ENCODE peak calls at places on chromosomes 16 and 17, in six cellular contexts. One of them, this sample, is unnamed.
A peak's percentile ranks its signal among the peaks of the same experiment; 100 is the strongest.

GRCh38 chr17:6683081-6683684 is 30.0 kb downstream of the SLC13A5 start:
- DNase-seq in WTC11: no peak
- DNase-seq in heart right ventricle: no peak
- DNase-seq in B cell: no peak
- DNase-seq in dorsolateral prefrontal cortex: no peak
- DNase-seq in AG04450: no peak
- DNase-seq in this sample: no peak

GRCh38 chr16:1003551-1004347 is 22.2 kb downstream of the SOX8 start:
- DNase-seq in AG04450: no peak
- DNase-seq in B cell: no peak
- DNase-seq in dorsolateral prefrontal cortex: no peak
- DNase-seq in heart right ventricle: no peak
- DNase-seq in WTC11: no peak
- DNase-seq in this sample: no peak

GRCh38 chr16:1216681-1217400 is 8.2 kb downstream of the TPSG1 start:
- DNase-seq in AG04450: no peak
- DNase-seq in B cell: no peak
- DNase-seq in WTC11: no peak
- DNase-seq in dorsolateral prefrontal cortex: no peak
- DNase-seq in heart right ventricle: no peak
- DNase-seq in this sample: no peak

GRCh38 chr17:48756816-48757215 is 28.3 kb upstream of the HOXB13 start:
- DNase-seq in dorsolateral prefrontal cortex: no peak
- DNase-seq in heart right ventricle: no peak
- DNase-seq in B cell: no peak
- DNase-seq in AG04450: no peak
- DNase-seq in WTC11: no peak
- DNase-seq in this sample: peak; percentile 7

GRCh38 chr16:9395958-9396359 is 304.5 kb downstream of the HAPSTR1 start:
- DNase-seq in AG04450: no peak
- DNase-seq in dorsolateral prefrontal cortex: no peak
- DNase-seq in B cell: no peak
- DNase-seq in WTC11: no peak
- DNase-seq in heart right ventricle: no peak
- DNase-seq in this sample: no peak

GRCh38 chr17:54901230-54901847 is 687 bp downstream of the TOM1L1 start:
- DNase-seq in AG04450: no peak
- DNase-seq in WTC11: no peak
- DNase-seq in dorsolateral prefrontal cortex: no peak
- DNase-seq in heart right ventricle: no peak
- DNase-seq in B cell: no peak
- DNase-seq in this sample: no peak

GRCh38 chr17:64155751-64156544 is 26.0 kb upstream of the ERN1 start:
- DNase-seq in heart right ventricle: peak; percentile 85
- DNase-seq in dorsolateral prefrontal cortex: peak; percentile 51
- DNase-seq in AG04450: no peak
- DNase-seq in B cell: no peak
- DNase-seq in WTC11: no peak
- DNase-seq in this sample: no peak

GRCh38 chr16:16945207-16945606 is 525.6 kb downstream of the XYLT1 start:
- DNase-seq in dorsolateral prefrontal cortex: no peak
- DNase-seq in WTC11: no peak
- DNase-seq in B cell: no peak
- DNase-seq in heart right ventricle: no peak
- DNase-seq in AG04450: no peak
- DNase-seq in this sample: no peak

GRCh38 chr16:71358464-71359031 is at the start of gene CALB2:
- DNase-seq in B cell: peak; percentile 80
- DNase-seq in AG04450: no peak
- DNase-seq in WTC11: peak; percentile 81
- DNase-seq in dorsolateral prefrontal cortex: peak; percentile 47
- DNase-seq in heart right ventricle: peak; percentile 35
- DNase-seq in this sample: peak; percentile 91

GRCh38 chr16:85915125-85915845 is 16.3 kb downstream of the IRF8 start:
- DNase-seq in heart right ventricle: no peak
- DNase-seq in dorsolateral prefrontal cortex: no peak
- DNase-seq in B cell: no peak
- DNase-seq in AG04450: no peak
- DNase-seq in WTC11: no peak
- DNase-seq in this sample: no peak

GRCh38 chr17:57862410-57862989 is 12.7 kb upstream of the MRPS23 start:
- DNase-seq in WTC11: no peak
- DNase-seq in AG04450: no peak
- DNase-seq in heart right ventricle: no peak
- DNase-seq in dorsolateral prefrontal cortex: no peak
- DNase-seq in B cell: no peak
- DNase-seq in this sample: no peak

GRCh38 chr16:88276591-88276990 is 106.2 kb upstream of the ZNF469 start:
- DNase-seq in AG04450: no peak
- DNase-seq in heart right ventricle: no peak
- DNase-seq in dorsolateral prefrontal cortex: no peak
- DNase-seq in B cell: no peak
- DNase-seq in WTC11: no peak
- DNase-seq in this sample: no peak

GRCh38 chr17:82936768-82937171 is 96.9 kb upstream of the ZNF750 start:
- DNase-seq in heart right ventricle: no peak
- DNase-seq in dorsolateral prefrontal cortex: peak; percentile 17
- DNase-seq in WTC11: peak; percentile 7
- DNase-seq in AG04450: no peak
- DNase-seq in B cell: no peak
- DNase-seq in this sample: no peak

GRCh38 chr17:50934161-50934560 is 68.0 kb upstream of the TOB1 start:
- DNase-seq in dorsolateral prefrontal cortex: no peak
- DNase-seq in WTC11: no peak
- DNase-seq in B cell: no peak
- DNase-seq in heart right ventricle: no peak
- DNase-seq in AG04450: no peak
- DNase-seq in this sample: no peak

GRCh38 chr16:53974484-53975115 is 270.6 kb downstream of the FTO start:
- DNase-seq in B cell: no peak
- DNase-seq in dorsolateral prefrontal cortex: no peak
- DNase-seq in AG04450: peak; percentile 10
- DNase-seq in WTC11: no peak
- DNase-seq in heart right ventricle: no peak
- DNase-seq in this sample: no peak

GRCh38 chr17:56549501-56549900 is 44.0 kb upstream of the NOG start:
- DNase-seq in heart right ventricle: no peak
- DNase-seq in dorsolateral prefrontal cortex: no peak
- DNase-seq in WTC11: no peak
- DNase-seq in B cell: no peak
- DNase-seq in AG04450: no peak
- DNase-seq in this sample: no peak

GRCh38 chr16:23855010-23855409 is 19.2 kb downstream of the PRKCB start:
- DNase-seq in WTC11: no peak
- DNase-seq in dorsolateral prefrontal cortex: no peak
- DNase-seq in B cell: no peak
- DNase-seq in heart right ventricle: no peak
- DNase-seq in AG04450: no peak
- DNase-seq in this sample: no peak

GRCh38 chr17:48153711-48154642 is 46.4 kb downstream of the SNX11 start:
- DNase-seq in WTC11: peak; percentile 60
- DNase-seq in heart right ventricle: no peak
- DNase-seq in dorsolateral prefrontal cortex: no peak
- DNase-seq in B cell: peak; percentile 18
- DNase-seq in AG04450: peak; percentile 3
- DNase-seq in this sample: peak; percentile 22

GRCh38 chr17:82114872-82115271 is 16.8 kb upstream of the FASN start:
- DNase-seq in AG04450: no peak
- DNase-seq in B cell: no peak
- DNase-seq in WTC11: no peak
- DNase-seq in heart right ventricle: no peak
- DNase-seq in dorsolateral prefrontal cortex: no peak
- DNase-seq in this sample: no peak

GRCh38 chr16:67922740-67923139 is 8.9 kb downstream of the CTRL start:
- DNase-seq in B cell: no peak
- DNase-seq in AG04450: no peak
- DNase-seq in heart right ventricle: no peak
- DNase-seq in dorsolateral prefrontal cortex: no peak
- DNase-seq in WTC11: no peak
- DNase-seq in this sample: no peak

GRCh38 chr17:41697122-41697962 is 8.7 kb downstream of the EIF1 start:
- DNase-seq in B cell: no peak
- DNase-seq in dorsolateral prefrontal cortex: no peak
- DNase-seq in heart right ventricle: peak; percentile 80
- DNase-seq in WTC11: no peak
- DNase-seq in AG04450: no peak
- DNase-seq in this sample: no peak

GRCh38 chr17:43907425-43907981 is at the start of gene MPP2:
- DNase-seq in AG04450: peak; percentile 26
- DNase-seq in heart right ventricle: peak; percentile 69
- DNase-seq in B cell: peak; percentile 74
- DNase-seq in dorsolateral prefrontal cortex: peak; percentile 70
- DNase-seq in WTC11: peak; percentile 88
- DNase-seq in this sample: peak; percentile 55
- TF ChIP-seq CTCF in AG04450: peak; percentile 30
- TF ChIP-seq CTCF in heart right ventricle: peak; percentile 28
- TF ChIP-seq CTCF in B cell: no peak
- TF ChIP-seq CTCF in dorsolateral prefrontal cortex: peak; percentile 40
- TF ChIP-seq CTCF in WTC11: no peak
- TF ChIP-seq CTCF in this sample: no peak

GRCh38 chr16:84619103-84619460 is 1.2 kb upstream of the COTL1 start:
- DNase-seq in WTC11: no peak
- DNase-seq in AG04450: no peak
- DNase-seq in heart right ventricle: no peak
- DNase-seq in B cell: no peak
- DNase-seq in dorsolateral prefrontal cortex: no peak
- DNase-seq in this sample: no peak
- TF ChIP-seq CTCF in WTC11: no peak
- TF ChIP-seq CTCF in AG04450: no peak
- TF ChIP-seq CTCF in heart right ventricle: no peak
- TF ChIP-seq CTCF in B cell: no peak
- TF ChIP-seq CTCF in dorsolateral prefrontal cortex: no peak
- TF ChIP-seq CTCF in this sample: no peak

GRCh38 chr17:8436169-8436932 is 667 bp downstream of the NDEL1 start:
- DNase-seq in dorsolateral prefrontal cortex: no peak
- DNase-seq in AG04450: no peak
- DNase-seq in B cell: peak; percentile 74
- DNase-seq in WTC11: peak; percentile 55
- DNase-seq in heart right ventricle: peak; percentile 53
- DNase-seq in this sample: peak; percentile 61
- TF ChIP-seq CTCF in dorsolateral prefrontal cortex: no peak
- TF ChIP-seq CTCF in AG04450: no peak
- TF ChIP-seq CTCF in B cell: no peak
- TF ChIP-seq CTCF in WTC11: no peak
- TF ChIP-seq CTCF in heart right ventricle: no peak
- TF ChIP-seq CTCF in this sample: no peak

GRCh38 chr17:30378797-30379302 is at the start of gene CPD:
- DNase-seq in dorsolateral prefrontal cortex: peak; percentile 97
- DNase-seq in B cell: peak; percentile 96
- DNase-seq in WTC11: peak; percentile 98
- DNase-seq in heart right ventricle: peak; percentile 97
- DNase-seq in AG04450: peak; percentile 82
- DNase-seq in this sample: peak; percentile 98
- TF ChIP-seq CTCF in dorsolateral prefrontal cortex: peak; percentile 52
- TF ChIP-seq CTCF in B cell: no peak
- TF ChIP-seq CTCF in WTC11: peak; percentile 25
- TF ChIP-seq CTCF in heart right ventricle: peak; percentile 47
- TF ChIP-seq CTCF in AG04450: no peak
- TF ChIP-seq CTCF in this sample: no peak

GRCh38 chr17:32658470-32659418 is 172.0 kb downstream of the CDK5R1 start:
- DNase-seq in B cell: peak; percentile 9
- DNase-seq in dorsolateral prefrontal cortex: no peak
- DNase-seq in WTC11: no peak
- DNase-seq in AG04450: no peak
- DNase-seq in heart right ventricle: no peak
- DNase-seq in this sample: no peak
- TF ChIP-seq CTCF in B cell: no peak
- TF ChIP-seq CTCF in dorsolateral prefrontal cortex: no peak
- TF ChIP-seq CTCF in WTC11: no peak
- TF ChIP-seq CTCF in AG04450: no peak
- TF ChIP-seq CTCF in heart right ventricle: no peak
- TF ChIP-seq CTCF in this sample: no peak

GRCh38 chr17:61310611-61311010 is 89.0 kb upstream of the TBX2 start:
- DNase-seq in B cell: no peak
- DNase-seq in AG04450: no peak
- DNase-seq in heart right ventricle: no peak
- DNase-seq in dorsolateral prefrontal cortex: no peak
- DNase-seq in WTC11: no peak
- DNase-seq in this sample: no peak

GRCh38 chr17:61309362-61309761 is 90.3 kb upstream of the TBX2 start:
- DNase-seq in dorsolateral prefrontal cortex: no peak
- DNase-seq in B cell: no peak
- DNase-seq in heart right ventricle: no peak
- DNase-seq in AG04450: no peak
- DNase-seq in WTC11: no peak
- DNase-seq in this sample: no peak

GRCh38 chr17:61306003-61306402 is 93.6 kb upstream of the TBX2 start:
- DNase-seq in AG04450: no peak
- DNase-seq in B cell: no peak
- DNase-seq in WTC11: no peak
- DNase-seq in dorsolateral prefrontal cortex: no peak
- DNase-seq in heart right ventricle: no peak
- DNase-seq in this sample: no peak

GRCh38 chr17:61309857-61310256 is 89.8 kb upstream of the TBX2 start:
- DNase-seq in dorsolateral prefrontal cortex: no peak
- DNase-seq in WTC11: no peak
- DNase-seq in AG04450: peak; percentile 65
- DNase-seq in B cell: no peak
- DNase-seq in heart right ventricle: no peak
- DNase-seq in this sample: no peak

DNA sequence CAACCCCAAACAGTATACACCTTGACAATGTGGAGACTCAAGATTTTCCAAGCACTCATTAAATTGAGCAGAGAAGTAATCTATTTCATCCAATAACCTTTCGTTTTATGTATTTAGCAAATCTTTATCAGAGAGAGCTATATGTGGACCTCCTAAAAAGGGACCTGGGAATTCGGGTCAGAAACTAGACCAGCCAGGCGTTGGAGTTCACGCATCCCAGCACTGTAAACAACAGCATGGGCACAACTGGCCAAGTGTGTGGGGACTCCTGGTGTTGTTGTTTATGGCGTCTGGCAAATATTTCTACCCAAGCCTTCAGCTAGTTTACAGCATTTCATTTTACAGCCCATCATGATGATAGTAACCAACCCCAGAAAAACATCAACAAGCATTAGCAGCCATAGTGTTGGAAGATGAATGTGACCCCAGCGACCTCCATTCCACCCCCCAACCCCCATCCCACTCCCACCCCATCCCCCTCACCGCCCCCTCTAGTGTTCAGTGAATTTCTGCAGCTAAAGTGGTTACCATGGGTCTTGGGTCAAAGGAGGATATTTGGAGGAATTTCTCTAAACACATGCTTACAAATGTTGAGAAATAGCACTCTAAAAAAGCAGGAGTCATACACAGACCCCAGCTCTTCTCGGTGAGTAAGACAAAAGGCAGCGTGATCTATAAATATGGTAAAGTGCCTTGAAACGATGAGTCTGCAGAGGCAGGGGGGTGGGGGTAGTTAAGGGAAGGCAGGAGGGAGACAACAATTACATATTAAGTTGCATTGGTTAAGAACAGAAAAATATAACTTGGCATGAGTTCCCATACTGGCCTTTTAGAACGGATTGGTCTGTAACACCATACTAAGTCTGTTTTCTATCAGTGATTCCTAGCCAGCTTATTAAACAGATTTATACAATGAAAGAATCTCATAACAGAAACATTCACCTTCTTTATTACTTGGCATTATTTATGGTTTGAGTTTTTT is 91.4 kb upstream of the TBX2 start:
- DNase-seq in heart right ventricle: no peak
- DNase-seq in AG04450: peak; percentile 98
- DNase-seq in WTC11: no peak
- DNase-seq in B cell: no peak
- DNase-seq in dorsolateral prefrontal cortex: no peak
- DNase-seq in this sample: no peak
- TF ChIP-seq CTCF in heart right ventricle: no peak
- TF ChIP-seq CTCF in AG04450: peak; percentile 25
- TF ChIP-seq CTCF in WTC11: no peak
- TF ChIP-seq CTCF in B cell: no peak
- TF ChIP-seq CTCF in dorsolateral prefrontal cortex: no peak
- TF ChIP-seq CTCF in this sample: no peak

GRCh38 chr16:3305109-3306068 is at the start of the genes TIGD7 and ZNF75A:
- DNase-seq in heart right ventricle: peak; percentile 86
- DNase-seq in B cell: peak; percentile 91
- DNase-seq in AG04450: peak; percentile 66
- DNase-seq in dorsolateral prefrontal cortex: peak; percentile 87
- DNase-seq in WTC11: peak; percentile 84
- DNase-seq in this sample: peak; percentile 94
- TF ChIP-seq CTCF in heart right ventricle: peak; percentile 15
- TF ChIP-seq CTCF in B cell: no peak
- TF ChIP-seq CTCF in AG04450: peak; percentile 8
- TF ChIP-seq CTCF in dorsolateral prefrontal cortex: peak; percentile 44
- TF ChIP-seq CTCF in WTC11: no peak
- TF ChIP-seq CTCF in this sample: no peak